ENCODE peak calls at places on chromosomes 11 and 22, in eight cellular contexts. S is stimulated activated naive B cell treated with anti-CD40 and anti-IgM and Interleukin-4, amounts not matched to agents 10 μg/mL and 1 μg/mL and 100 μg/mL, for 72 hours; B is ACHN; F is iris pigment epithelial cell; W is HEK293T; P is stomach; I is left kidney; V is activated naive CD4-positive, alpha-beta T cell treated with Interleukin-2 at 50 U/mL for 16 hours. U is an unnamed sample.

GRCh38 chr11:106770489-106771100 is 247.7 kb downstream of the GUCY1A2 start:
- DNase-seq in S (no peak), B (no peak), F (peak), W (no peak), P (no peak), I (no peak), V (no peak), U (no peak)

GRCh38 chr11:69680688-69681087 is 5.5 kb upstream of the LTO1 start:
- DNase-seq in S (no peak), B (no peak), F (no peak), W (no peak), P (no peak), I (no peak), V (no peak), U (no peak)

GRCh38 chr22:26416256-26416655 is 12.8 kb upstream of the ASPHD2 start:
- DNase-seq in S (no peak), B (no peak), F (no peak), W (no peak), P (no peak), I (no peak), V (no peak), U (no peak)

GRCh38 chr11:2590951-2591754 is 108.6 kb downstream of the KCNQ1OT1 start:
- DNase-seq in S (no peak), B (no peak), F (no peak), W (peak), P (no peak), I (peak), V (no peak), U (peak)

GRCh38 chr11:71342951-71343827 is 90.8 kb upstream of the SHANK2 start:
- DNase-seq in S (peak), B (peak), F (peak), W (peak), P (peak), I (peak), V (no peak), U (peak)

GRCh38 chr11:103091024-103091423 is 936 bp downstream of the DCUN1D5 start:
- DNase-seq in S (no peak), B (peak), F (no peak), W (peak), P (no peak), I (peak), V (no peak), U (no peak)

GRCh38 chr11:123321641-123322040 is 108.4 kb upstream of the GRAMD1B start:
- DNase-seq in S (no peak), B (no peak), F (no peak), W (no peak), P (no peak), I (no peak), V (no peak), U (no peak)

GRCh38 chr11:27926981-27927481 is 180.9 kb downstream of the KIF18A start:
- DNase-seq in S (no peak), B (no peak), F (peak), W (no peak), P (no peak), I (no peak), V (no peak), U (no peak)

GRCh38 chr11:117950320-117950719 is 21.1 kb upstream of the TMPRSS13 start:
- DNase-seq in S (no peak), B (no peak), F (no peak), W (no peak), P (no peak), I (peak), V (peak), U (peak)

GRCh38 chr11:83835423-83835822 is 549.3 kb upstream of the CCDC90B start:
- DNase-seq in S (no peak), B (no peak), F (peak), W (no peak), P (no peak), I (no peak), V (no peak), U (peak)

GRCh38 chr11:14583252-14584105 is 60.1 kb upstream of the PDE3B start:
- DNase-seq in S (no peak), B (no peak), F (no peak), W (no peak), P (peak), I (peak), V (no peak), U (no peak)

GRCh38 chr11:44858796-44859527 is 91.7 kb downstream of the TP53I11 start:
- DNase-seq in S (no peak), B (no peak), F (no peak), W (no peak), P (no peak), I (peak), V (no peak), U (no peak)

GRCh38 chr11:68997124-68997994 is 15.7 kb downstream of the MRGPRF start:
- DNase-seq in S (no peak), B (no peak), F (no peak), W (no peak), P (no peak), I (no peak), V (no peak), U (no peak)

GRCh38 chr11:33664166-33664565 is 36.5 kb downstream of the C11orf91 start:
- DNase-seq in S (no peak), B (no peak), F (no peak), W (no peak), P (no peak), I (no peak), V (no peak), U (no peak)

GRCh38 chr11:19879309-19880087 is 166.9 kb downstream of the NAV2 start:
- DNase-seq in S (no peak), B (no peak), F (no peak), W (no peak), P (no peak), I (no peak), V (no peak), U (no peak)

GRCh38 chr11:34235591-34236071 is 122.2 kb downstream of the ABTB2 start:
- DNase-seq in S (no peak), B (no peak), F (no peak), W (no peak), P (no peak), I (no peak), V (no peak), U (no peak)

GRCh38 chr11:45335434-45335833 is 49.3 kb upstream of the SYT13 start:
- DNase-seq in S (no peak), B (no peak), F (no peak), W (no peak), P (no peak), I (no peak), V (no peak), U (no peak)

GRCh38 chr11:91158297-91158696 is 935.4 kb upstream of the CHORDC1 start:
- DNase-seq in S (no peak), B (no peak), F (no peak), W (no peak), P (no peak), I (no peak), V (no peak), U (no peak)

GRCh38 chr11:32131321-32131720 is 40.4 kb downstream of the RCN1 start:
- DNase-seq in S (no peak), B (no peak), F (peak), W (no peak), P (no peak), I (no peak), V (no peak), U (no peak)

GRCh38 chr11:84857746-84858145 is 769.4 kb downstream of the DLG2 start:
- DNase-seq in S (no peak), B (no peak), F (no peak), W (no peak), P (no peak), I (no peak), V (no peak), U (no peak)

GRCh38 chr22:28874061-28874460 is 9.3 kb upstream of the ZNRF3 start:
- DNase-seq in S (no peak), B (no peak), F (no peak), W (no peak), P (no peak), I (no peak), V (no peak), U (no peak)

GRCh38 chr11:68843052-68843561 is 1.4 kb upstream of the CPT1A start:
- DNase-seq in S (no peak), B (no peak), F (peak), W (no peak), P (peak), I (no peak), V (peak), U (peak)

GRCh38 chr11:65882191-65883057 is 2.8 kb downstream of the CTSW start:
- DNase-seq in S (no peak), B (no peak), F (no peak), W (no peak), P (no peak), I (no peak), V (no peak), U (no peak)

GRCh38 chr11:43903086-43903485 is 22.5 kb downstream of the ALKBH3 start:
- DNase-seq in S (no peak), B (no peak), F (no peak), W (no peak), P (no peak), I (no peak), V (no peak), U (no peak)

GRCh38 chr22:19607198-19608113 is 83.2 kb upstream of the CLDN5 start:
- DNase-seq in S (no peak), B (no peak), F (no peak), W (no peak), P (peak), I (peak), V (peak), U (no peak)

GRCh38 chr22:37163618-37164534 is 14.2 kb upstream of the IL2RB start:
- DNase-seq in S (peak), B (no peak), F (no peak), W (no peak), P (no peak), I (no peak), V (peak), U (peak)

GRCh38 chr22:38733329-38734202 is 22.2 kb downstream of the SUN2 start:
- DNase-seq in S (no peak), B (peak), F (peak), W (peak), P (peak), I (peak), V (peak), U (peak)

GRCh38 chr11:102666331-102666957 is 39.1 kb downstream of the MMP27 start:
- DNase-seq in S (peak), B (peak), F (peak), W (peak), P (no peak), I (peak), V (no peak), U (peak)

GRCh38 chr11:78217650-78218541 is 29.2 kb downstream of the USP35 start:
- DNase-seq in S (no peak), B (no peak), F (no peak), W (no peak), P (no peak), I (no peak), V (no peak), U (no peak)

GRCh38 chr11:55357560-55358184 is 10.1 kb upstream of the OR4A15 start:
- DNase-seq in S (no peak), B (peak), F (no peak), W (no peak), P (no peak), I (no peak), V (no peak), U (no peak)

GRCh38 chr22:44026630-44027511 is 2.8 kb downstream of the PARVB start:
- DNase-seq in S (peak), B (no peak), F (peak), W (no peak), P (peak), I (peak), V (peak), U (peak)

GRCh38 chr11:127000291-127000968 is at the start of gene KIRREL3:
- DNase-seq in S (no peak), B (peak), F (no peak), W (no peak), P (no peak), I (peak), V (no peak), U (no peak)

GRCh38 chr22:29670615-29671014 is 49.2 kb upstream of the CABP7 start:
- DNase-seq in S (no peak), B (no peak), F (no peak), W (peak), P (no peak), I (no peak), V (no peak), U (no peak)

GRCh38 chr11:72899238-72899637 is 85.0 kb downstream of the ATG16L2 start:
- DNase-seq in S (no peak), B (no peak), F (peak), W (no peak), P (no peak), I (no peak), V (no peak), U (no peak)

GRCh38 chr11:102849319-102849718 is 5.9 kb upstream of the MMP3 start:
- DNase-seq in S (no peak), B (no peak), F (peak), W (no peak), P (no peak), I (no peak), V (no peak), U (no peak)

GRCh38 chr11:70503201-70503877 is 105.0 kb downstream of the CTTN start:
- DNase-seq in S (no peak), B (no peak), F (no peak), W (no peak), P (no peak), I (peak), V (no peak), U (no peak)

GRCh38 chr11:78220218-78221157 is 31.8 kb downstream of the USP35 start:
- DNase-seq in S (no peak), B (no peak), F (no peak), W (no peak), P (no peak), I (no peak), V (no peak), U (no peak)